ENCODE peak calls at places on chromosome 5, in five cellular contexts. X is SK-N-SH, O is HEK293T, W is GM12878, L is K562. D is an unnamed sample.
A peak's percentile ranks its signal among the peaks of the same experiment; 100 is the strongest.

GRCh38 chr5:173495225-173495904 is 121.1 kb downstream of the BOD1 start:
- DNase-seq in X (no peak), O (no peak), W (no peak), L (no peak), D (no peak)

GRCh38 chr5:1415626-1416360 is 29.4 kb downstream of the SLC6A3 start:
- DNase-seq in X (no peak), O (no peak), W (no peak), L (no peak), D (no peak)

GRCh38 chr5:15722305-15722704 is 222.3 kb downstream of the FBXL7 start:
- DNase-seq in X (no peak), O (no peak), W (no peak), L (no peak), D (no peak)

GRCh38 chr5:40150896-40151295 is 528.8 kb upstream of the PTGER4 start:
- DNase-seq in X (no peak), O (no peak), W (no peak), L (no peak), D (no peak)

GRCh38 chr5:56447232-56447631 is 214.1 kb upstream of the ANKRD55 start:
- DNase-seq in X (no peak), O (no peak), W (no peak), L (peak; percentile 8), D (peak; percentile 93)

GRCh38 chr5:177344891-177345290 is 6.6 kb downstream of the LMAN2 start:
- DNase-seq in X (no peak), O (no peak), W (no peak), L (no peak), D (no peak)

GRCh38 chr5:155554500-155554899 is 540.9 kb downstream of the KIF4B start:
- DNase-seq in X (no peak), O (no peak), W (no peak), L (no peak), D (no peak)

GRCh38 chr5:177310757-177311173 is 933 bp downstream of the MXD3 start:
- DNase-seq in X (no peak), O (no peak), W (no peak), L (peak; percentile 67), D (no peak)

GRCh38 chr5:10319202-10319851 is 11.6 kb upstream of the CMBL start:
- DNase-seq in X (no peak), O (no peak), W (no peak), L (peak; percentile 96), D (peak; percentile 37)
- TF ChIP-seq FOXM1 in X (no peak), O (no peak), W (no peak), L (no peak), D (no peak)

GRCh38 chr5:111953351-111954127 is 196.5 kb upstream of the NREP start:
- DNase-seq in X (no peak), O (no peak), W (no peak), L (no peak), D (no peak)
- TF ChIP-seq FOXM1 in X (no peak), O (no peak), W (no peak), L (no peak), D (no peak)

GRCh38 chr5:102711525-102712240 is 43.4 kb upstream of the PAM start:
- DNase-seq in X (no peak), O (no peak), W (no peak), L (no peak), D (no peak)

GRCh38 chr5:102716017-102716416 is 39.1 kb upstream of the PAM start:
- DNase-seq in X (no peak), O (no peak), W (no peak), L (no peak), D (no peak)

GRCh38 chr5:102715405-102715804 is 39.7 kb upstream of the PAM start:
- DNase-seq in X (no peak), O (no peak), W (no peak), L (no peak), D (no peak)

GRCh38 chr5:102713278-102713677 is 41.8 kb upstream of the PAM start:
- DNase-seq in X (no peak), O (no peak), W (no peak), L (no peak), D (no peak)

DNA sequence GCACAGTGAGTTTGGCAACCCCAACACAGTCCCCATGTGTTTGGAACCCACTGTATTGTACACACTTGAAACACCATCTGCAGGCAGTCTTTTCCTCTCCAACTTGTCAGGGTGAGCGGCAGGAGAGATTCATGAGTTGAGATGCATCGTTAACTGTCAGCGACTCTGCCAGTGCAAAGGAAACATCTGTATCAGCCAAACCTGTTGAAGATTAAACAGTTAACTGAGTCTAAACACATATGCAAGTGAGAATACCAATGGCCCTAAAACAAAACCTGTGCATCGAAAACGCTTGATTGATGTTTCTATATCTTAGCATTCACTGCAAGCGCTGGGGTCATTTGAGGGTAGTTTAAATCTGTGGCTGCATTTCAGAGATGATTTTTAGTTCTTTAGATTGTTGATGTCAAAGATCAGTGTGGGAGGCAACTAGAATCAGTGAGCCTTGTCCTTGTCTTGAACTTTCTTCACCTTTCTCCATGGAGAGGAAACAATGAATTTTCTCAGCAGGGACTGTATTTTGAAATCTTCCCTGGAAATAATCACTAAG is 41.3 kb upstream of the PAM start:
- DNase-seq in X (no peak), O (no peak), W (peak; percentile 2), L (no peak), D (no peak)
- TF ChIP-seq FOXM1 in X (no peak), O (no peak), W (no peak), L (no peak), D (no peak)

GRCh38 chr5:126066795-126067321 is 356.4 kb upstream of the GRAMD2B start:
- DNase-seq in X (no peak), O (no peak), W (no peak), L (no peak), D (no peak)

GRCh38 chr5:126067404-126067803 is 355.8 kb upstream of the GRAMD2B start:
- DNase-seq in X (no peak), O (no peak), W (no peak), L (no peak), D (no peak)

GRCh38 chr5:126069329-126069728 is 353.9 kb upstream of the GRAMD2B start:
- DNase-seq in X (no peak), O (no peak), W (no peak), L (no peak), D (no peak)

GRCh38 chr5:126062471-126062870 is 360.7 kb upstream of the GRAMD2B start:
- DNase-seq in X (no peak), O (no peak), W (no peak), L (no peak), D (no peak)

GRCh38 chr5:126065061-126065460 is 358.1 kb upstream of the GRAMD2B start:
- DNase-seq in X (no peak), O (no peak), W (no peak), L (no peak), D (no peak)
- TF ChIP-seq FOXM1 in X (no peak), O (no peak), W (no peak), L (no peak), D (no peak)

DNA sequence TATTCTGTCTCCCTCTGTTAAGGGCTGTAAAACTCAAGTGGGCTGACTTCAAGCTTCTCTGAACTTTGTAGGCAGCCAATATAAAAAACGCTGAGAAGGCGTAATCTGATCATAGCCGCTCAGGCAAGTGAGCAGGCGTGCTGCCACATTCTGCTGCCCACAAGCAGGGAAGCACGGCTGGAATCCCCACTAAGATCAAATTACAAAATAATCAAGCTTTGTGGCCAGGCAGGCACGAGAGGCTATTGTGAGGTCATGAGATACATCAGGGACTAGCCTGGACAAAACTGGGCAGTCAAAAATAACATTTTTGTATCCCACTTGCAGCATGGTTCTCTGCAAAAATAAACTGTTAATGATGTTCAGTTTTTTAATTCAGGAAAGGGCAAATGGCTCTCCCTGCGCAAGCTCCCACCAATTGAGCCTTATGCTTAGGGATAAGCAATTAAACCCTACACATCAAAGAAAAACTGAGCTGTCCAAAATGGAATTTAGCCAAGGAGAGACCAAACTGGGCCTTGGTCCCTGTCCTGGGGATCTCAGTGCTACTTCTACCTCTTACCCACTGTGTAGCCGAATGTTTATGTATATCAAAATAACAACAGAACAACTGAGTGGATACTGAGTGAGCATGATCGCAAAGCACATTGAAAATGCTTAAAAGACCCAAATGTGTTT is 63.9 kb downstream of the POU5F2 start:
- DNase-seq in X (peak; percentile 41), O (peak; percentile 75), W (no peak), L (no peak), D (peak; percentile 82)
- TF ChIP-seq FOXM1 in X (no peak), O (no peak), W (no peak), L (no peak), D (no peak)

GRCh38 chr5:111691508-111691907 is 65.5 kb downstream of the NREP start:
- DNase-seq in X (no peak), O (no peak), W (no peak), L (no peak), D (no peak)

GRCh38 chr5:111689576-111689975 is 67.4 kb downstream of the NREP start:
- DNase-seq in X (no peak), O (no peak), W (no peak), L (no peak), D (no peak)

GRCh38 chr5:111694183-111694582 is 62.8 kb downstream of the NREP start:
- DNase-seq in X (no peak), O (no peak), W (no peak), L (no peak), D (no peak)

GRCh38 chr5:111697215-111697614 is 59.8 kb downstream of the NREP start:
- DNase-seq in X (no peak), O (no peak), W (no peak), L (peak; percentile 3), D (no peak)

DNA sequence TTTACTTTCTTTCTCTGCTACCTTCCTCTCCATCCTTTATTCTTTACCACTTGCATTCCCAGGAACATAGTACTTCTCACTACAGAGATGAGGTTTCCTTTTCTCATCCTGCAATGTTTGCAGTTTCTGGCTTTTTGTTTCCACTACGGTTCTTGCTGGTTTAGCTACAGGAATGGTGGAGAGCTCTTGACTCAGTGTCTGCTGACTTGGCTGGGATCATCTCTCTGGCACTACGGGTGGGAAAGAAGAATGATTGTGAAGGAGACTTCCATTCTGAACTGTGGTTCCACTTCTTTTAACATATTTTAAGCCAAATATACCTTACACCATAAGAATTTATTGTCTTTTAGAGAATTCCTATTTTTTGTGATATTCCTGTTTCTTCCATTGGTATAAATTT is 65.1 kb downstream of the NREP start:
- DNase-seq in X (no peak), O (no peak), W (no peak), L (no peak), D (no peak)
- TF ChIP-seq FOXM1 in X (no peak), O (no peak), W (no peak), L (no peak), D (no peak)

GRCh38 chr5:134132372-134133212 is 18.1 kb downstream of the TCF7 start:
- DNase-seq in X (no peak), O (no peak), W (peak; percentile 92), L (no peak), D (no peak)
- TF ChIP-seq FOXM1 in X (no peak), O (no peak), W (no peak), L (no peak), D (no peak)

D was measured in HepG2.